ENCODE peak calls at places on chromosomes 12 and 14, in ten cellular contexts. A is fibroblast of mammary gland, U is astrocyte of the cerebellum, R is fibroblast of lung, I is neural progenitor cell, T is fibroblast of villous mesenchyme, W is foreskin fibroblast, G is GM23338, L is body of pancreas, M is GM13977. K is an unnamed sample.

GRCh38 chr14:53741379-53742225 is 215.0 kb downstream of the BMP4 start:
- DNase-seq in L (no peak), U (peak), W (peak), M (no peak), T (peak), G (no peak), A (peak), R (peak), I (no peak), K (no peak)

GRCh38 chr12:79692860-79693605 is 2.3 kb upstream of the PAWR start:
- DNase-seq in R (peak), L (no peak), G (no peak), M (no peak), A (peak), I (no peak), U (no peak), W (no peak), T (peak), K (no peak)

GRCh38 chr12:132560831-132561783 is 49.3 kb downstream of the LRCOL1 start:
- DNase-seq in A (peak), M (peak), T (peak), G (peak), L (peak), I (peak), W (peak), U (peak), R (peak), K (peak)

GRCh38 chr12:120737557-120738251 is 12.1 kb downstream of the ACADS start:
- DNase-seq in T (no peak), I (peak), G (peak), W (no peak), R (no peak), U (no peak), A (no peak), L (no peak), M (no peak), K (no peak)

GRCh38 chr12:94172031-94172430 is 23.7 kb downstream of the PLXNC1 start:
- DNase-seq in M (no peak), R (peak), W (no peak), L (no peak), I (peak), U (no peak), G (no peak), T (no peak), A (peak), K (no peak)

GRCh38 chr14:79629891-79630560 is 581.3 kb downstream of the DIO2 start:
- DNase-seq in T (peak), A (no peak), R (no peak), L (no peak), M (no peak), U (no peak), G (no peak), W (no peak), I (no peak), K (no peak)

GRCh38 chr12:44874981-44875416 is 1.1 kb downstream of the NELL2 start:
- DNase-seq in T (no peak), M (peak), A (no peak), I (peak), U (no peak), R (no peak), G (peak), L (no peak), W (no peak), K (no peak)

GRCh38 chr12:31890295-31891285 is 68.6 kb upstream of the RESF1 start:
- DNase-seq in R (no peak), U (no peak), G (no peak), L (no peak), A (no peak), M (no peak), I (no peak), T (peak), W (no peak), K (peak)

GRCh38 chr14:22973217-22974032 is 8.9 kb downstream of the AJUBA start:
- DNase-seq in R (peak), A (peak), I (peak), M (peak), G (peak), L (peak), U (peak), T (peak), W (peak), K (no peak)

GRCh38 chr14:104383931-104384775 is 195.4 kb upstream of the C14orf180 start:
- DNase-seq in T (no peak), I (peak), W (no peak), L (no peak), A (no peak), G (no peak), M (no peak), R (no peak), U (no peak), K (no peak)

GRCh38 chr12:113000433-113000832 is 22.1 kb downstream of the OAS2 start:
- DNase-seq in R (no peak), W (no peak), U (no peak), L (no peak), G (no peak), T (no peak), A (no peak), I (no peak), M (no peak), K (no peak)

GRCh38 chr12:113003631-113004030 is 25.3 kb downstream of the OAS2 start:
- DNase-seq in R (no peak), G (no peak), A (no peak), U (no peak), W (no peak), M (no peak), T (no peak), I (no peak), L (no peak), K (no peak)

GRCh38 chr12:112998997-112999767 is 20.9 kb downstream of the OAS2 start:
- DNase-seq in T (no peak), R (no peak), I (no peak), A (no peak), L (no peak), M (peak), G (no peak), W (no peak), U (no peak), K (peak)

GRCh38 chr12:113002676-113003075 is 24.4 kb downstream of the OAS2 start:
- DNase-seq in I (no peak), T (no peak), A (no peak), G (no peak), R (no peak), U (no peak), L (no peak), M (no peak), W (no peak), K (no peak)

DNA sequence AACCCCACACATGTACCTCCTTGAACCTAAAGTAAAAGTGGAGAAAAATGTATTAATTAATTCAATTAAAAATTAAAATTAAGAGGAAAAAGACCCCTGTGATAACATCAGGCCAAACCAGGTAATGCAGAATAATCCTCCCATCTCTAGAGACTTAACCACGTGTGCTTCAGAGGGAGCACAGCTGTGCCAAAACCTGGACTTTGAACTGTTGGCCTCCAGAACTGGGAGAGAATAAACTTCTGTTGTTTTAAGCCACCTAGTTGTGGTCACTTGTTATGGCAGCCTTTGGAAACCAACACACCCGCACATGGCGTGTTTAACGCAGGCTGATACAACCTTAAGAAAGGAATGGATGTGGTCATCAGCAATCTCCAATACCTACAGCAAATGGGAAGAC is 23.8 kb downstream of the OAS2 start:
- DNase-seq in I (no peak), A (no peak), W (no peak), U (no peak), G (no peak), L (peak), T (no peak), M (no peak), R (no peak), K (no peak)
- TF ChIP-seq CTCF in I (no peak), A (peak), W (no peak), U (peak), G (no peak), L (peak), T (no peak), M (no peak), R (no peak), K (no peak)

GRCh38 chr12:54624316-54625279 is 10.1 kb downstream of the LACRT start:
- DNase-seq in W (no peak), L (no peak), I (no peak), R (no peak), A (no peak), T (no peak), U (no peak), M (no peak), G (peak), K (no peak)

GRCh38 chr12:54628186-54628846 is 6.4 kb downstream of the LACRT start:
- DNase-seq in G (no peak), L (no peak), A (no peak), R (no peak), I (no peak), M (no peak), T (no peak), U (no peak), W (no peak), K (no peak)

GRCh38 chr12:54616933-54617535 is 17.7 kb downstream of the LACRT start:
- DNase-seq in L (no peak), G (no peak), U (no peak), R (no peak), M (no peak), A (no peak), T (no peak), I (no peak), W (no peak), K (no peak)

GRCh38 chr12:54627304-54627703 is 7.4 kb downstream of the LACRT start:
- DNase-seq in A (no peak), R (no peak), U (no peak), T (no peak), L (no peak), M (no peak), G (no peak), I (no peak), W (no peak), K (no peak)

DNA sequence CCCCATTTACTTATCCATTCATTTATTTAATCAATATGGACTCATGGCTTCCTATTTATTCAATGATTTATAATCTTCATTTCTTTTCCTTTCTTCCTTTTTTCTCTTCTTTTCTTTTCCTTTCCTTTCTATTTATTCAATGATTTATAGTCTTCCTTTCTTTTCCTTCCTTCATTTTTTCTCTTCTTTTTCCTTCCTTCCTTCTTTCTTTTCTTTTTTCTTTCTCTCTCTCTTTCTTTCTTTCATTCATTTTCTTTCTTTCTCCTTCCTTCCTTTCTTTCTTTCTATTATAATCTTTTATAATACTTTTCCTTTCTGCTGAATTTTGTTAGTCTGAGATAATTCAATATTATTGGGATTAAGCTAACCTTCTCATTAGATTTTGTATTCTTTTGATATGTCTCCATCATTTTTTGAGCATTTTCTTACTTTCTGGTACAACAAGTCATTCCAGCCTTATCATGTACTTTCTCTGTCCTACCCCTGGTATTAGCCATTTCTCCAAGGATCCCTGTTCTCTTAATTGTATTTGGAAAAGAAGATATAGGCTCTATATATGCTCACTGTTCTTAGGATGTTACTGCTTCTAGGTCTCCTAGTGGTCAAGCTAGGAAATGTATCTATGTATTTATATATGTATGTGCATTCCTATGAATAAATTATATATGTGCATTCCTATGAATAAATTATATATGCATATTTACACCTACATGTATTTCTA is 12.1 kb downstream of the LACRT start:
- DNase-seq in T (peak), A (peak), W (peak), M (no peak), G (peak), I (no peak), R (peak), U (no peak), L (no peak), K (no peak)
- TF ChIP-seq CTCF in T (peak), A (peak), W (peak), M (no peak), G (peak), I (peak), R (peak), U (no peak), L (no peak), K (peak)

DNA sequence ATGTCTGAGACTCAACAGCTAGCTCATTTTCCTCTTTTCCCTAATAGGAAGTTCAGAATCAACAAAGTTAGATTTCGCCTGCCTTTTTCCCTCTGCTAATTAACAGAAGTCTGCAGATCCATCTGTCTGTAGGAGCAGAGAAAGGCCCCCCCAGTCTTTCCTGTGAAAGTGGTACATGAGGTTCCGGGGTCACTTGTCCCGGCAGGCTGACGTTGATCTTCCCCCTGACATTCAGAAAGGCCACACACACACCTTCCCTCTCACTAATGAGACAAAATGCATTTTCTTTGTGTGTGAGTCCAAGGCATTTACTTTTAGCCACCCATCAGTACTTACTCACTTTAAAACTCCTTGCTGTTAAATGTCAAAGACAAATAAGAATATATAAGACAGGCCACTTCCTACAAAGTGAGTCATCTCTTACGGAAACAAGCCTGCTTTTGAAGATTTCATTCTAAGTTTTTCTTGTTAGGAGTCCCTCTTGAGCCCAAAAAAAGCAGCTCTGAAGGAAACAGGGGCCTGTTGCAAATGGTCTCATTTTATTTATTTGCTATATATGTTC is 138.7 kb downstream of the TTC7B start:
- DNase-seq in T (peak), L (no peak), R (peak), G (no peak), W (peak), U (peak), M (no peak), A (peak), I (no peak), K (no peak)
- TF ChIP-seq CTCF in T (no peak), L (no peak), R (no peak), G (no peak), W (no peak), U (no peak), M (no peak), A (no peak), I (no peak), K (no peak)

GRCh38 chr14:54803926-54804719 is 98.5 kb downstream of the GCH1 start:
- DNase-seq in L (no peak), M (no peak), W (no peak), G (no peak), I (no peak), R (no peak), A (no peak), U (no peak), T (no peak), K (no peak)
- TF ChIP-seq CTCF in L (no peak), M (no peak), W (no peak), G (no peak), I (no peak), R (no peak), A (no peak), U (no peak), T (no peak), K (no peak)

K was measured in GM12864.